ENCODE peak calls at places on chromosomes 6 and 20, in eight cellular contexts. H, B, F, W, T, U, K and E are unnamed samples.

GRCh38 chr6:149560736-149561135 is 5.4 kb upstream of the GINM1 start:
- DNase-seq in H (no peak), B (no peak), F (no peak), W (no peak), T (peak), U (no peak), K (peak), E (no peak)

GRCh38 chr6:37698264-37699137 is 818 bp upstream of the MDGA1 start:
- DNase-seq in H (peak), B (no peak), F (peak), W (no peak), T (peak), U (peak), K (peak), E (peak)

GRCh38 chr6:135604035-135604865 is 106.7 kb upstream of the AHI1 start:
- DNase-seq in H (no peak), B (no peak), F (no peak), W (no peak), T (no peak), U (no peak), K (no peak), E (no peak)

GRCh38 chr6:108477034-108477433 is 83.7 kb upstream of the FOXO3 start:
- DNase-seq in H (no peak), B (no peak), F (peak), W (no peak), T (no peak), U (no peak), K (no peak), E (no peak)

GRCh38 chr6:84582997-84583396 is 181.4 kb downstream of the TBX18 start:
- DNase-seq in H (peak), B (no peak), F (no peak), W (no peak), T (no peak), U (no peak), K (no peak), E (no peak)

GRCh38 chr6:159578629-159579028 is 114.4 kb downstream of the SOD2 start:
- DNase-seq in H (no peak), B (no peak), F (no peak), W (no peak), T (no peak), U (no peak), K (peak), E (peak)

GRCh38 chr6:161443868-161444267 is 170.0 kb upstream of the AGPAT4 start:
- DNase-seq in H (peak), B (no peak), F (no peak), W (no peak), T (no peak), U (no peak), K (no peak), E (peak)

GRCh38 chr6:111788779-111789276 is 84.4 kb downstream of the FYN start:
- DNase-seq in H (no peak), B (no peak), F (no peak), W (no peak), T (no peak), U (no peak), K (no peak), E (peak)

GRCh38 chr6:31572041-31572911 is at the start of gene LTA:
- DNase-seq in H (no peak), B (no peak), F (no peak), W (no peak), T (no peak), U (peak), K (no peak), E (no peak)

GRCh38 chr6:11727995-11728961 is 50.3 kb downstream of the ADTRP start:
- DNase-seq in H (no peak), B (no peak), F (no peak), W (no peak), T (no peak), U (no peak), K (no peak), E (no peak)

GRCh38 chr20:504632-505075 is 38.9 kb downstream of the CSNK2A1 start:
- DNase-seq in H (no peak), B (no peak), F (no peak), W (no peak), T (no peak), U (no peak), K (no peak), E (no peak)

GRCh38 chr6:168113226-168113625 is 34.2 kb upstream of the FRMD1 start:
- DNase-seq in H (no peak), B (no peak), F (no peak), W (no peak), T (no peak), U (no peak), K (no peak), E (no peak)